ENCODE peak calls at places on chromosomes 5 and 9, in nine cellular contexts. One of them, this sample, is unnamed.
A peak's percentile ranks its signal among the peaks of the same experiment; 100 is the strongest.

GRCh38 chr5:115461093-115461492 is 83.5 kb downstream of the FEM1C start:
- DNase-seq in small intestine: no peak
- DNase-seq in aorta: no peak
- DNase-seq in GM12865: no peak
- DNase-seq in T-helper 22 cell: no peak
- DNase-seq in fibroblast of mammary gland: peak; percentile 71
- DNase-seq in upper lobe of right lung: no peak
- DNase-seq in trophoblast cell: no peak
- DNase-seq in NCI-H2081: no peak
- DNase-seq in this sample: peak; percentile 41

GRCh38 chr5:135199919-135200318 is 165.9 kb upstream of the PITX1 start:
- DNase-seq in small intestine: no peak
- DNase-seq in aorta: no peak
- DNase-seq in GM12865: no peak
- DNase-seq in T-helper 22 cell: no peak
- DNase-seq in fibroblast of mammary gland: no peak
- DNase-seq in upper lobe of right lung: no peak
- DNase-seq in trophoblast cell: no peak
- DNase-seq in NCI-H2081: no peak
- DNase-seq in this sample: no peak

GRCh38 chr5:50415912-50416311 is 25.2 kb downstream of the EMB start:
- DNase-seq in small intestine: peak; percentile 13
- DNase-seq in aorta: no peak
- DNase-seq in GM12865: peak; percentile 28
- DNase-seq in T-helper 22 cell: peak; percentile 13
- DNase-seq in fibroblast of mammary gland: no peak
- DNase-seq in upper lobe of right lung: no peak
- DNase-seq in trophoblast cell: no peak
- DNase-seq in NCI-H2081: no peak
- DNase-seq in this sample: no peak

GRCh38 chr5:111337133-111337532 is 112.9 kb downstream of the CAMK4 start:
- DNase-seq in small intestine: no peak
- DNase-seq in aorta: no peak
- DNase-seq in GM12865: peak; percentile 21
- DNase-seq in T-helper 22 cell: no peak
- DNase-seq in fibroblast of mammary gland: no peak
- DNase-seq in upper lobe of right lung: no peak
- DNase-seq in trophoblast cell: no peak
- DNase-seq in NCI-H2081: no peak
- DNase-seq in this sample: no peak

GRCh38 chr9:126489604-126490593 is 123.8 kb upstream of the LMX1B start:
- DNase-seq in small intestine: no peak
- DNase-seq in aorta: peak; percentile 70
- DNase-seq in GM12865: no peak
- DNase-seq in T-helper 22 cell: no peak
- DNase-seq in fibroblast of mammary gland: no peak
- DNase-seq in upper lobe of right lung: no peak
- DNase-seq in trophoblast cell: peak; percentile 48
- DNase-seq in NCI-H2081: peak; percentile 17
- DNase-seq in this sample: no peak

GRCh38 chr9:13002740-13003139 is 227.9 kb downstream of the LURAP1L start:
- DNase-seq in small intestine: no peak
- DNase-seq in aorta: no peak
- DNase-seq in GM12865: no peak
- DNase-seq in T-helper 22 cell: no peak
- DNase-seq in fibroblast of mammary gland: no peak
- DNase-seq in upper lobe of right lung: no peak
- DNase-seq in trophoblast cell: peak; percentile 13
- DNase-seq in NCI-H2081: no peak
- DNase-seq in this sample: no peak

GRCh38 chr5:2556375-2556966 is 195.0 kb downstream of the IRX2 start:
- DNase-seq in small intestine: no peak
- DNase-seq in aorta: no peak
- DNase-seq in GM12865: no peak
- DNase-seq in T-helper 22 cell: no peak
- DNase-seq in fibroblast of mammary gland: no peak
- DNase-seq in upper lobe of right lung: no peak
- DNase-seq in trophoblast cell: no peak
- DNase-seq in NCI-H2081: no peak
- DNase-seq in this sample: no peak

GRCh38 chr5:142800776-142801494 is 30.8 kb downstream of the ARHGAP26 start:
- DNase-seq in small intestine: peak; percentile 45
- DNase-seq in aorta: no peak
- DNase-seq in GM12865: peak; percentile 65
- DNase-seq in T-helper 22 cell: peak; percentile 2
- DNase-seq in fibroblast of mammary gland: no peak
- DNase-seq in upper lobe of right lung: no peak
- DNase-seq in trophoblast cell: no peak
- DNase-seq in NCI-H2081: no peak
- DNase-seq in this sample: no peak

GRCh38 chr9:82972446-82972845 is 90.5 kb downstream of the RASEF start:
- DNase-seq in small intestine: peak; percentile 56
- DNase-seq in aorta: no peak
- DNase-seq in GM12865: no peak
- DNase-seq in T-helper 22 cell: no peak
- DNase-seq in fibroblast of mammary gland: no peak
- DNase-seq in upper lobe of right lung: no peak
- DNase-seq in trophoblast cell: no peak
- DNase-seq in NCI-H2081: no peak
- DNase-seq in this sample: no peak

GRCh38 chr9:85258823-85259370 is 482.9 kb downstream of the AGTPBP1 start:
- DNase-seq in small intestine: peak; percentile 5
- DNase-seq in aorta: peak; percentile 80
- DNase-seq in GM12865: peak; percentile 52
- DNase-seq in T-helper 22 cell: no peak
- DNase-seq in fibroblast of mammary gland: peak; percentile 68
- DNase-seq in upper lobe of right lung: no peak
- DNase-seq in trophoblast cell: peak; percentile 19
- DNase-seq in NCI-H2081: peak; percentile 66
- DNase-seq in this sample: peak; percentile 89

GRCh38 chr5:81241961-81242648 is 9.0 kb downstream of the CKMT2 start:
- DNase-seq in small intestine: no peak
- DNase-seq in aorta: no peak
- DNase-seq in GM12865: peak; percentile 23
- DNase-seq in T-helper 22 cell: no peak
- DNase-seq in fibroblast of mammary gland: no peak
- DNase-seq in upper lobe of right lung: no peak
- DNase-seq in trophoblast cell: no peak
- DNase-seq in NCI-H2081: no peak
- DNase-seq in this sample: no peak

GRCh38 chr5:2874099-2874498 is 122.6 kb upstream of the IRX2 start:
- DNase-seq in small intestine: no peak
- DNase-seq in aorta: no peak
- DNase-seq in GM12865: no peak
- DNase-seq in T-helper 22 cell: no peak
- DNase-seq in fibroblast of mammary gland: no peak
- DNase-seq in upper lobe of right lung: peak; percentile 9
- DNase-seq in trophoblast cell: no peak
- DNase-seq in NCI-H2081: no peak
- DNase-seq in this sample: no peak

GRCh38 chr9:136975624-136976023 is 1.7 kb upstream of the PTGDS start:
- DNase-seq in small intestine: no peak
- DNase-seq in aorta: no peak
- DNase-seq in GM12865: peak; percentile 44
- DNase-seq in T-helper 22 cell: no peak
- DNase-seq in fibroblast of mammary gland: no peak
- DNase-seq in upper lobe of right lung: no peak
- DNase-seq in trophoblast cell: no peak
- DNase-seq in NCI-H2081: no peak
- DNase-seq in this sample: no peak

GRCh38 chr9:91179237-91180138 is 182.2 kb downstream of the AUH start:
- DNase-seq in small intestine: no peak
- DNase-seq in aorta: no peak
- DNase-seq in GM12865: no peak
- DNase-seq in T-helper 22 cell: no peak
- DNase-seq in fibroblast of mammary gland: peak; percentile 98
- DNase-seq in upper lobe of right lung: no peak
- DNase-seq in trophoblast cell: no peak
- DNase-seq in NCI-H2081: no peak
- DNase-seq in this sample: peak; percentile 76

GRCh38 chr5:59893436-59894227 is at the start of gene PDE4D:
- DNase-seq in small intestine: peak; percentile 41
- DNase-seq in aorta: peak; percentile 93
- DNase-seq in GM12865: peak; percentile 16
- DNase-seq in T-helper 22 cell: no peak
- DNase-seq in fibroblast of mammary gland: peak; percentile 46
- DNase-seq in upper lobe of right lung: peak; percentile 72
- DNase-seq in trophoblast cell: peak; percentile 30
- DNase-seq in NCI-H2081: peak; percentile 32
- DNase-seq in this sample: peak; percentile 74

GRCh38 chr5:173868096-173868879 is 19.9 kb upstream of the CPEB4 start:
- DNase-seq in small intestine: no peak
- DNase-seq in aorta: no peak
- DNase-seq in GM12865: no peak
- DNase-seq in T-helper 22 cell: no peak
- DNase-seq in fibroblast of mammary gland: peak; percentile 29
- DNase-seq in upper lobe of right lung: no peak
- DNase-seq in trophoblast cell: peak; percentile 46
- DNase-seq in NCI-H2081: no peak
- DNase-seq in this sample: no peak

GRCh38 chr9:133127340-133127981 is 6.4 kb upstream of the RALGDS start:
- DNase-seq in small intestine: peak; percentile 49
- DNase-seq in aorta: no peak
- DNase-seq in GM12865: no peak
- DNase-seq in T-helper 22 cell: peak; percentile 65
- DNase-seq in fibroblast of mammary gland: peak; percentile 58
- DNase-seq in upper lobe of right lung: peak; percentile 86
- DNase-seq in trophoblast cell: peak; percentile 96
- DNase-seq in NCI-H2081: no peak
- DNase-seq in this sample: peak; percentile 55

GRCh38 chr9:123267481-123268239 is 726 bp downstream of the STRBP start:
- DNase-seq in small intestine: peak; percentile 23
- DNase-seq in aorta: no peak
- DNase-seq in GM12865: peak; percentile 5
- DNase-seq in T-helper 22 cell: no peak
- DNase-seq in fibroblast of mammary gland: no peak
- DNase-seq in upper lobe of right lung: peak; percentile 71
- DNase-seq in trophoblast cell: no peak
- DNase-seq in NCI-H2081: no peak
- DNase-seq in this sample: no peak

GRCh38 chr5:60371065-60371464 is 328.9 kb downstream of the DEPDC1B start:
- DNase-seq in small intestine: no peak
- DNase-seq in aorta: no peak
- DNase-seq in GM12865: no peak
- DNase-seq in T-helper 22 cell: no peak
- DNase-seq in fibroblast of mammary gland: no peak
- DNase-seq in upper lobe of right lung: no peak
- DNase-seq in trophoblast cell: no peak
- DNase-seq in NCI-H2081: no peak
- DNase-seq in this sample: no peak

GRCh38 chr5:134240421-134240962 is 14.6 kb upstream of the PPP2CA start:
- DNase-seq in small intestine: no peak
- DNase-seq in aorta: no peak
- DNase-seq in GM12865: no peak
- DNase-seq in T-helper 22 cell: no peak
- DNase-seq in fibroblast of mammary gland: peak; percentile 67
- DNase-seq in upper lobe of right lung: no peak
- DNase-seq in trophoblast cell: no peak
- DNase-seq in NCI-H2081: peak; percentile 78
- DNase-seq in this sample: peak; percentile 45

GRCh38 chr5:54792611-54793404 is 192.6 kb downstream of the ESM1 start:
- DNase-seq in small intestine: no peak
- DNase-seq in aorta: peak; percentile 62
- DNase-seq in GM12865: no peak
- DNase-seq in T-helper 22 cell: no peak
- DNase-seq in fibroblast of mammary gland: peak; percentile 30
- DNase-seq in upper lobe of right lung: no peak
- DNase-seq in trophoblast cell: no peak
- DNase-seq in NCI-H2081: no peak
- DNase-seq in this sample: peak; percentile 36

GRCh38 chr5:111070272-111071134 is 1.0 kb upstream of the TSLP start:
- DNase-seq in small intestine: no peak
- DNase-seq in aorta: peak; percentile 78
- DNase-seq in GM12865: peak; percentile 50
- DNase-seq in T-helper 22 cell: no peak
- DNase-seq in fibroblast of mammary gland: peak; percentile 30
- DNase-seq in upper lobe of right lung: peak; percentile 71
- DNase-seq in trophoblast cell: no peak
- DNase-seq in NCI-H2081: no peak
- DNase-seq in this sample: peak; percentile 56

GRCh38 chr5:124395287-124395686 is 351.2 kb downstream of the ZNF608 start:
- DNase-seq in small intestine: no peak
- DNase-seq in aorta: no peak
- DNase-seq in GM12865: no peak
- DNase-seq in T-helper 22 cell: no peak
- DNase-seq in fibroblast of mammary gland: no peak
- DNase-seq in upper lobe of right lung: no peak
- DNase-seq in trophoblast cell: no peak
- DNase-seq in NCI-H2081: no peak
- DNase-seq in this sample: no peak

GRCh38 chr9:89771205-89771604 is 166.4 kb downstream of the GADD45G start:
- DNase-seq in small intestine: no peak
- DNase-seq in aorta: no peak
- DNase-seq in GM12865: no peak
- DNase-seq in T-helper 22 cell: no peak
- DNase-seq in fibroblast of mammary gland: no peak
- DNase-seq in upper lobe of right lung: no peak
- DNase-seq in trophoblast cell: no peak
- DNase-seq in NCI-H2081: no peak
- DNase-seq in this sample: no peak

GRCh38 chr9:16982780-16983179 is 112.3 kb upstream of the BNC2 start:
- DNase-seq in small intestine: no peak
- DNase-seq in aorta: no peak
- DNase-seq in GM12865: no peak
- DNase-seq in T-helper 22 cell: no peak
- DNase-seq in fibroblast of mammary gland: no peak
- DNase-seq in upper lobe of right lung: no peak
- DNase-seq in trophoblast cell: peak; percentile 11
- DNase-seq in NCI-H2081: no peak
- DNase-seq in this sample: no peak

GRCh38 chr5:133132717-133133116 is 80.9 kb downstream of the HSPA4 start:
- DNase-seq in small intestine: no peak
- DNase-seq in aorta: no peak
- DNase-seq in GM12865: no peak
- DNase-seq in T-helper 22 cell: no peak
- DNase-seq in fibroblast of mammary gland: no peak
- DNase-seq in upper lobe of right lung: no peak
- DNase-seq in trophoblast cell: no peak
- DNase-seq in NCI-H2081: no peak
- DNase-seq in this sample: no peak

GRCh38 chr5:65459995-65460394 is 21.7 kb downstream of the ADAMTS6 start:
- DNase-seq in small intestine: no peak
- DNase-seq in aorta: no peak
- DNase-seq in GM12865: no peak
- DNase-seq in T-helper 22 cell: no peak
- DNase-seq in fibroblast of mammary gland: no peak
- DNase-seq in upper lobe of right lung: no peak
- DNase-seq in trophoblast cell: no peak
- DNase-seq in NCI-H2081: no peak
- DNase-seq in this sample: no peak

GRCh38 chr5:138639326-138639725 is 64.1 kb upstream of the HSPA9 start:
- DNase-seq in small intestine: no peak
- DNase-seq in aorta: no peak
- DNase-seq in GM12865: no peak
- DNase-seq in T-helper 22 cell: no peak
- DNase-seq in fibroblast of mammary gland: no peak
- DNase-seq in upper lobe of right lung: no peak
- DNase-seq in trophoblast cell: no peak
- DNase-seq in NCI-H2081: peak; percentile 23
- DNase-seq in this sample: no peak